ENCODE peak calls at places on chromosomes 2 and 18, in ten cellular contexts. T is NT2/D1; L is SK-N-SH; C is AG09319; R is GM19239; Q is stimulated activated CD4-positive, alpha-beta T cell treated with anti-CD3 and anti-CD28 coated beads, TNF-alpha, amount 100 ng/mL, for 48 hours; V is naive thymus-derived CD8-positive, alpha-beta T cell; K is midbrain; E is NCI-H1105 treated with DMSO at 0.1 percent for 48 hours; J is NCI-H774. Z is an unnamed sample.

GRCh38 chr18:7779226-7779625 is 212.1 kb downstream of the PTPRM start:
- DNase-seq in E (no peak), J (no peak), T (no peak), Q (no peak), V (no peak), L (no peak), K (no peak), R (no peak), C (no peak), Z (no peak)

GRCh38 chr18:5237083-5237722 is 40.1 kb upstream of the AKAIN1 start:
- DNase-seq in R (no peak), K (peak; percentile 38), J (peak; percentile 56), Q (no peak), E (peak; percentile 54), V (peak; percentile 65), T (no peak), L (no peak), C (no peak), Z (no peak)

GRCh38 chr2:64296150-64296500 is 151.9 kb upstream of the PELI1 start:
- DNase-seq in C (no peak), J (no peak), L (peak; percentile 25), R (no peak), V (no peak), Q (no peak), E (no peak), T (no peak), K (peak; percentile 48), Z (no peak)

GRCh38 chr2:68318686-68319396 is 908 bp downstream of the CNRIP1 start:
- DNase-seq in V (no peak), C (no peak), E (no peak), L (peak; percentile 63), T (no peak), J (no peak), Q (no peak), K (no peak), R (no peak), Z (no peak)

GRCh38 chr18:50917021-50917420 is 38.1 kb downstream of the ME2 start:
- DNase-seq in L (no peak), J (no peak), E (no peak), Q (no peak), K (no peak), R (no peak), C (no peak), T (no peak), V (no peak), Z (no peak)

GRCh38 chr2:26725516-26725810 is 32.9 kb downstream of the KCNK3 start:
- DNase-seq in T (no peak), L (no peak), K (no peak), E (no peak), J (no peak), C (no peak), V (peak; percentile 9), Q (no peak), R (no peak), Z (no peak)

GRCh38 chr18:41767960-41768359 is 187.1 kb upstream of the PIK3C3 start:
- DNase-seq in T (no peak), Q (no peak), E (peak; percentile 24), C (no peak), J (no peak), L (peak; percentile 16), K (no peak), V (no peak), R (no peak), Z (no peak)

GRCh38 chr2:191637182-191638078 is 40.5 kb upstream of the NABP1 start:
- DNase-seq in K (no peak), E (peak; percentile 10), T (no peak), V (no peak), J (no peak), L (no peak), C (no peak), R (no peak), Q (no peak), Z (no peak)

GRCh38 chr2:217902281-217903141 is 100.3 kb downstream of the TNS1 start:
- DNase-seq in R (no peak), T (no peak), K (no peak), E (no peak), Q (no peak), L (no peak), V (no peak), C (no peak), J (no peak), Z (no peak)

GRCh38 chr2:7012141-7012809 is 95.1 kb downstream of the RNF144A start:
- DNase-seq in E (no peak), L (no peak), J (peak; percentile 20), V (no peak), R (no peak), C (no peak), T (no peak), K (peak; percentile 73), Q (no peak), Z (no peak)

GRCh38 chr2:30956995-30957394 is 149.7 kb upstream of the CAPN13 start:
- DNase-seq in R (no peak), T (no peak), L (no peak), E (no peak), V (no peak), Q (no peak), C (no peak), J (no peak), K (no peak), Z (no peak)

GRCh38 chr2:21754164-21754788 is 630.5 kb downstream of the TDRD15 start:
- DNase-seq in J (no peak), E (peak; percentile 33), C (no peak), L (no peak), Q (no peak), V (no peak), R (no peak), K (no peak), T (no peak), Z (no peak)

GRCh38 chr2:122570641-122571040 is 815.2 kb downstream of the TSN start:
- DNase-seq in C (no peak), K (no peak), R (no peak), J (no peak), L (no peak), E (no peak), Q (no peak), T (no peak), V (no peak), Z (no peak)

GRCh38 chr2:133641497-133641896 is 73.2 kb upstream of the NCKAP5 start:
- DNase-seq in L (no peak), T (no peak), K (peak; percentile 67), J (no peak), Q (no peak), V (no peak), C (no peak), R (no peak), E (no peak), Z (no peak)

GRCh38 chr2:16058256-16058655 is 117.9 kb downstream of the MYCN start:
- DNase-seq in T (no peak), Q (no peak), C (no peak), J (no peak), K (no peak), L (no peak), E (no peak), R (no peak), V (no peak), Z (no peak)

GRCh38 chr2:160836755-160837154 is 323.5 kb upstream of the TANK start:
- DNase-seq in Q (no peak), R (no peak), J (no peak), C (peak; percentile 83), L (no peak), T (no peak), V (no peak), K (no peak), E (no peak), Z (no peak)

GRCh38 chr2:74597456-74597855 is 42.9 kb downstream of the DOK1 start:
- DNase-seq in E (peak; percentile 56), R (no peak), C (no peak), K (no peak), V (no peak), L (peak; percentile 31), J (no peak), Q (no peak), T (no peak), Z (peak; percentile 17)

GRCh38 chr2:220046507-220046906 is 419.1 kb downstream of the SLC4A3 start:
- DNase-seq in L (no peak), V (no peak), R (no peak), K (no peak), Q (no peak), T (no peak), E (no peak), C (no peak), J (no peak), Z (no peak)

GRCh38 chr2:23445450-23445868 is 60.5 kb downstream of the KLHL29 start:
- DNase-seq in K (no peak), Q (no peak), T (no peak), V (no peak), J (no peak), C (peak; percentile 19), R (no peak), E (no peak), L (no peak), Z (no peak)

Z was measured in retina.